ENCODE peak calls at places on chromosomes 3 and 15, in four cellular contexts. Z is A549, L is lower lobe of right lung, R is GM12864. J is an unnamed sample.

GRCh38 chr3:57977755-57978715 is 30.2 kb upstream of the FLNB start:
- DNase-seq in L (no peak), R (no peak), Z (peak), J (no peak)

GRCh38 chr3:101131767-101132166 is 138.5 kb upstream of the ABI3BP start:
- DNase-seq in Z (peak), L (no peak), R (no peak), J (no peak)

GRCh38 chr3:89692601-89693000 is 585.2 kb downstream of the EPHA3 start:
- DNase-seq in Z (no peak), R (no peak), L (no peak), J (no peak)

GRCh38 chr3:123229145-123229544 is 27.4 kb downstream of the SEC22A start:
- DNase-seq in Z (peak), L (no peak), R (no peak), J (no peak)

GRCh38 chr3:59502806-59503205 is 453.0 kb upstream of the CFAP20DC start:
- DNase-seq in L (no peak), R (no peak), Z (no peak), J (no peak)

GRCh38 chr15:98420837-98421236 is 227.5 kb upstream of the IGF1R start:
- DNase-seq in L (no peak), Z (no peak), R (no peak), J (no peak)

GRCh38 chr15:51289290-51289689 is 49.1 kb downstream of the CYP19A1 start:
- DNase-seq in R (no peak), L (no peak), Z (no peak), J (no peak)

GRCh38 chr15:88894348-88894818 is 961 bp downstream of the HAPLN3 start:
- DNase-seq in L (peak), R (no peak), Z (peak), J (no peak)

GRCh38 chr3:179852117-179852886 is 184.4 kb downstream of the PEX5L start:
- DNase-seq in L (no peak), R (peak), Z (peak), J (no peak)

GRCh38 chr3:13011369-13012227 is 61.6 kb downstream of the IQSEC1 start:
- DNase-seq in R (peak), L (peak), Z (no peak), J (no peak)

GRCh38 chr15:45199136-45199810 is 11.5 kb upstream of the SHF start:
- DNase-seq in R (peak), L (no peak), Z (peak), J (no peak)

GRCh38 chr15:60396100-60396499 is 1.7 kb downstream of the ANXA2 start:
- DNase-seq in Z (peak), R (no peak), L (no peak), J (no peak)

GRCh38 chr15:37375529-37375928 is 275.2 kb upstream of the MEIS2 start:
- DNase-seq in L (no peak), Z (no peak), R (no peak), J (no peak)

GRCh38 chr3:54714035-54714434 is 213.8 kb downstream of the LRTM1 start:
- DNase-seq in Z (no peak), R (no peak), L (no peak), J (no peak)

GRCh38 chr3:129688310-129688895 is 81.9 kb upstream of the PLXND1 start:
- DNase-seq in L (peak), Z (peak), R (no peak), J (peak)

GRCh38 chr3:32203854-32204253 is 34.6 kb upstream of the CMTM8 start:
- DNase-seq in R (no peak), L (no peak), Z (no peak), J (no peak)

GRCh38 chr3:65604863-65605526 is 433.7 kb downstream of the MAGI1 start:
- DNase-seq in Z (no peak), R (no peak), L (no peak), J (no peak)

GRCh38 chr3:149352556-149352955 is 19.1 kb upstream of the TM4SF18 start:
- DNase-seq in Z (peak), L (peak), R (peak), J (no peak)

GRCh38 chr3:56025316-56025715 is 443.0 kb downstream of the ERC2 start:
- DNase-seq in R (no peak), L (no peak), Z (no peak), J (no peak)

GRCh38 chr3:49471856-49472495 is 1.9 kb downstream of the DAG1 start:
- DNase-seq in R (no peak), Z (no peak), L (no peak), J (no peak)
- H3K4me3 ChIP-seq in R (no peak), Z (peak), L (no peak), J (peak)

DNA sequence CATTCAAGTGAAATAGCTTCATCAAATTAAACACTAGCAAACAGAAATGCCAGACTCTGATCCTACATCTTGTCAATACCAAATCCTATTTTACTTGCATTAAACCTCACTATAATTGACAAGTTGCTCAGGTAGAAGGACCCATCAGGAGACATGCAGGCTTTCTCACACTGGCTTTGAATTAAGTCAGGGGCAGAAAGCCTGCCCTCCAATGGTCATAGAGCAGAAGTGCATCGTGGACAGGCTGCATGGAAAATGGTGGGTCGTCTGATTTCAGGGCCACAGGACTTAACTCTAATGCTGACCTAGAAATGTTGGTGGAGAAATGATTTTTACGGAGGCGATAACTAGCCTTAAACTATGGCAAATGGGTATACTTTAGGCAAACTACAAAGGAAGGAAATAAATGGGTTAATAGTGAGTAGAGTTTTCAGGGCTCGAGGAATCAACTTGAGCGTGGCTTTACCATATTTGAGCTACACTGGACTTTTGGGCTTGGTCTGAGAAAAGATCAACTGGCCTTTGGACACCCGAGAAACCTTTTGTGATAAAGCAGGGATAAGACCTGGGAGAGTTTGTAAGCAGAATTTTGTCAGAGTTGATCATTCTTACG is 283.9 kb downstream of the GRM7 start:
- DNase-seq in R (no peak), Z (peak), L (no peak), J (peak)
- TF ChIP-seq CTCF in R (peak), Z (peak), L (peak), J (peak)

GRCh38 chr3:119555309-119555735 is 4.1 kb downstream of the CD80 start:
- DNase-seq in Z (no peak), L (peak), R (no peak), J (no peak)

GRCh38 chr3:119557874-119558264 is 1.5 kb downstream of the CD80 start:
- DNase-seq in L (no peak), R (no peak), Z (no peak), J (no peak)

GRCh38 chr3:119557192-119557873 is 2.1 kb downstream of the CD80 start:
- DNase-seq in Z (no peak), R (no peak), L (no peak), J (no peak)

GRCh38 chr3:119558528-119559339 is 680 bp downstream of the CD80 start:
- DNase-seq in Z (no peak), R (no peak), L (no peak), J (no peak)

DNA sequence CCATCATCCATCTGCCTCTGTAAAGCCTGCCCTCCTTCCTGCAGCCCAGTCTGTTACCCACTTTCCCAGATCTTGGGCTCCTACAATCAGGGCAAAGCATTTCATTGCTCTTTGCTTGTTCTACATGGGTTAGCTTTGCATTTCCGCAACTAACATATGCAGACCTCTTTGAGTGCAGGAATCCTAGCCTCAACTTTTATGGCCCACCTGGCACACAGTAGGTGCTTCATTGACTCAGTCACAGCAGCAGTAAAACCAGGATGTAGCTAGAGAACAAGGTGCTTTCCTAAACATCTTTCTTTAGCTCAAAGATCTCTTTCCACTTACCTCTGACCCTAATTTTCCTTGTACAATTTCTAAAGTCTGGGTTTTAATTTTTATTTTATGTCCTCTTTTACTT is 3.5 kb downstream of the CD80 start:
- DNase-seq in L (no peak), R (no peak), Z (no peak), J (no peak)
- H3K4me3 ChIP-seq in L (no peak), R (peak), Z (no peak), J (no peak)

DNA sequence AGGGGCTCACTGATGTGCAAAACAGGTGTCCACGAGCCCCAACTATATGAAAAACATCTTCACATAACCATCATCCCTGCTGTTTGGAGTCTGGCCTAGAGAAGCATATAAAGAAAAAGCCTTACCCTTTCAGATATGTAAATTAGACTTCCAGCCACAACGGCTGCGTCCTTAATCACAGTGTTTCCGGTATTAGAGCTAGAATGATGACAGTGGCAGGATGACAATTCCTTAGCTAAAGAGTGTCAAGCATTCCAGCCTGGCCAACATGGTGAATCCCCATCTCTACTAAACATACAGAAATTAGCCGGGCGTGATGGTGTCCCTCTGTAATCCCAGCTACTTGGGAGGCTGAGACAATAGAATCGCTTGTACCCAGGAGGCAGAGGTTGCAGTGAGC is 19.5 kb upstream of the SAMD7 start:
- DNase-seq in Z (no peak), R (no peak), L (no peak), J (no peak)
- TF ChIP-seq CTCF in Z (no peak), R (no peak), L (no peak), J (no peak)

DNA sequence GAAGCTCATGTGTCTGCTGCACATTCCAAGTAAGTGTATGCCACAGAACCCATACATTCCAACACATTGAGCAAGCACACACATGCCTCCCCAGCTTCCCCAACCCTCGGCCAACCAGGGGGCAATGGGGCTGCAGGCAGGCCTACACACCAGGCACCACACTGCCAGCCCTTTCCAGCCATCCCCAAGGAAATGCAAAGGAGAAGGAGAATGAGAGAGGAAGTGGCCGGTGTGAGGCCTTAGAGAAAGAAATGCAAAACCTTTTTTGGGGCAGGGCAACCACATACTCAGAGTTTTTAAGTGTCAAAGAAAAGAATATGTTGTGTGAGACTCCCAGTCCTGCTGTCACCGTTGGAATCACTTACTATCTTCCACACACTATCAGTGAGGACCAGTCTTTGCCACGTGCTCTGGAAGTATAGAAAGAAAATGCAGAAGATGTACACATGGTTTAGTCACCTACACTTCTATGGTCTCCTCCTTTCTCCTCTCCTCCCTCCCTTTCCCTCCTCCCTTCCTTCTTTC is 11.1 kb downstream of the IGF2BP2 start:
- DNase-seq in L (no peak), R (no peak), Z (no peak), J (no peak)
- H3K4me3 ChIP-seq in L (no peak), R (no peak), Z (no peak), J (no peak)

GRCh38 chr3:192449036-192449435 is 278.3 kb downstream of the FGF12 start:
- DNase-seq in Z (no peak), L (no peak), R (no peak), J (no peak)
- TF ChIP-seq CTCF in Z (no peak), L (no peak), R (peak), J (peak)

GRCh38 chr3:151432624-151433372 is 28.1 kb downstream of the IGSF10 start:
- DNase-seq in R (no peak), L (no peak), Z (no peak), J (no peak)
- H3K4me3 ChIP-seq in R (no peak), L (no peak), Z (no peak), J (no peak)

J was measured in LNCaP clone FGC.